ENCODE peak calls at places on chromosomes 11 and 22, in five cellular contexts. F is tibial artery, Z is AG09309, Y is cardiac muscle cell, H is progenitor cell of endocrine pancreas. X is an unnamed sample.

GRCh38 chr11:110828086-110828485 is 115.8 kb upstream of the ARHGAP20 start:
- DNase-seq in F (no peak), Z (no peak), Y (no peak), H (no peak), X (no peak)

GRCh38 chr11:5624489-5625278 is at the start of gene TRIM34:
- DNase-seq in F (peak), Z (peak), Y (peak), H (no peak), X (no peak)

GRCh38 chr11:65274734-65275682 is 13.2 kb downstream of the POLA2 start:
- DNase-seq in F (peak), Z (peak), Y (peak), H (peak), X (peak)

GRCh38 chr22:38298312-38299000 is 18.8 kb downstream of the CSNK1E start:
- DNase-seq in F (no peak), Z (peak), Y (no peak), H (peak), X (no peak)

GRCh38 chr11:32137263-32137662 is 46.4 kb downstream of the RCN1 start:
- DNase-seq in F (no peak), Z (peak), Y (no peak), H (no peak), X (no peak)

GRCh38 chr11:38014405-38014804 is 1416.4 kb upstream of the RAG2 start:
- DNase-seq in F (no peak), Z (no peak), Y (no peak), H (no peak), X (no peak)

GRCh38 chr11:8732748-8733241 is 50.2 kb downstream of the RPL27A start:
- DNase-seq in F (peak), Z (no peak), Y (no peak), H (no peak), X (no peak)

GRCh38 chr11:65575568-65576231 is at the start of gene EHBP1L1:
- DNase-seq in F (peak), Z (no peak), Y (peak), H (no peak), X (no peak)

GRCh38 chr11:86246293-86246675 is 1.7 kb downstream of the EED start:
- DNase-seq in F (no peak), Z (no peak), Y (no peak), H (no peak), X (no peak)

GRCh38 chr11:62595124-62595523 is 3.8 kb upstream of the TUT1 start:
- DNase-seq in F (no peak), Z (no peak), Y (no peak), H (no peak), X (no peak)

GRCh38 chr11:76788661-76789442 is 5.7 kb downstream of the TSKU start:
- DNase-seq in F (peak), Z (no peak), Y (no peak), H (no peak), X (no peak)

GRCh38 chr11:122253541-122254317 is 137.7 kb upstream of the BLID start:
- DNase-seq in F (no peak), Z (no peak), Y (no peak), H (no peak), X (no peak)

GRCh38 chr11:114082767-114083181 is 23.3 kb downstream of the ZBTB16 start:
- DNase-seq in F (no peak), Z (no peak), Y (peak), H (no peak), X (no peak)

GRCh38 chr11:22761066-22761465 is 68.5 kb downstream of the SVIP start:
- DNase-seq in F (no peak), Z (no peak), Y (no peak), H (no peak), X (no peak)

GRCh38 chr22:39994566-39995345 is at the start of gene FAM83F:
- DNase-seq in F (no peak), Z (no peak), Y (no peak), H (peak), X (peak)

GRCh38 chr22:39363751-39364484 is 14.1 kb downstream of the SYNGR1 start:
- DNase-seq in F (no peak), Z (no peak), Y (no peak), H (no peak), X (no peak)

GRCh38 chr22:22578702-22579424 is 19.8 kb upstream of the PRAME start:
- DNase-seq in F (no peak), Z (no peak), Y (no peak), H (no peak), X (no peak)

GRCh38 chr22:24186892-24187670 is 5.8 kb downstream of the SUSD2 start:
- DNase-seq in F (no peak), Z (no peak), Y (no peak), H (no peak), X (no peak)

GRCh38 chr11:15835705-15836411 is 520.5 kb downstream of the SOX6 start:
- DNase-seq in F (no peak), Z (no peak), Y (no peak), H (no peak), X (no peak)

GRCh38 chr11:28981331-28981865 is 873.2 kb downstream of the METTL15 start:
- DNase-seq in F (no peak), Z (no peak), Y (no peak), H (no peak), X (no peak)

GRCh38 chr22:21867528-21868266 is at the start of gene MAPK1:
- DNase-seq in F (peak), Z (peak), Y (peak), H (peak), X (peak)

GRCh38 chr22:24768537-24769374 is 5.8 kb downstream of the PIWIL3 start:
- DNase-seq in F (peak), Z (no peak), Y (peak), H (peak), X (peak)

GRCh38 chr11:72222907-72223614 is 1.5 kb upstream of the INPPL1 start:
- DNase-seq in F (peak), Z (peak), Y (peak), H (peak), X (peak)

GRCh38 chr11:17645190-17645970 is 74.0 kb upstream of the MYOD1 start:
- DNase-seq in F (no peak), Z (no peak), Y (no peak), H (no peak), X (no peak)

GRCh38 chr22:47042116-47042825 is 279.8 kb downstream of the TBC1D22A start:
- DNase-seq in F (no peak), Z (no peak), Y (no peak), H (no peak), X (peak)

GRCh38 chr22:37328017-37328416 is 45.7 kb downstream of the CYTH4 start:
- DNase-seq in F (no peak), Z (peak), Y (no peak), H (no peak), X (no peak)

GRCh38 chr11:129365816-129366215 is 9.8 kb upstream of the BARX2 start:
- DNase-seq in F (no peak), Z (no peak), Y (no peak), H (no peak), X (no peak)

GRCh38 chr11:8671242-8671641 is 11.2 kb downstream of the TRIM66 start:
- DNase-seq in F (peak), Z (peak), Y (no peak), H (no peak), X (no peak)

GRCh38 chr22:19180740-19181410 is 2.3 kb upstream of the SLC25A1 start:
- DNase-seq in F (no peak), Z (no peak), Y (no peak), H (no peak), X (no peak)

DNA sequence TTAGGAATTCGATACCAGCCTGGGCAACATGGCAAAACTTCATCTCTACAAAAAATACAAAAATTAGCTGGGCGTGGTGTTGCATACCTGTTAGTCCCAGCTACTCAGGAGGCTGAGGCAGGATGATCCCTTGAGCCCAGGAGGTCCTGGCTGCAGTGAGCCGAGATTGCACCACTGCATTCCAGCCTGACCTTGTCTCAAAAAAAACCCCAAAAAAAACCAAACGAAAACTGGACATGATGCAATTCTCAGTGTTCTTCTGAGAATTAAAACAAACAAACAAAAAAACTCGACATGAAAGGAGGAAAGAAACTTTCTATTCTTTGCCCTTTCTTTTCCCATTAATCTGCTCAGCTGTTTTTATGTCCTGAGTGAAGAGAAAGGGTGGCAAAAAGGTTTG is 7.4 kb downstream of the MED17 start:
- DNase-seq in F (no peak), Z (no peak), Y (no peak), H (no peak), X (no peak)
- TF ChIP-seq CTCF in F (no peak), Z (no peak), Y (no peak), H (no peak), X (no peak)

DNA sequence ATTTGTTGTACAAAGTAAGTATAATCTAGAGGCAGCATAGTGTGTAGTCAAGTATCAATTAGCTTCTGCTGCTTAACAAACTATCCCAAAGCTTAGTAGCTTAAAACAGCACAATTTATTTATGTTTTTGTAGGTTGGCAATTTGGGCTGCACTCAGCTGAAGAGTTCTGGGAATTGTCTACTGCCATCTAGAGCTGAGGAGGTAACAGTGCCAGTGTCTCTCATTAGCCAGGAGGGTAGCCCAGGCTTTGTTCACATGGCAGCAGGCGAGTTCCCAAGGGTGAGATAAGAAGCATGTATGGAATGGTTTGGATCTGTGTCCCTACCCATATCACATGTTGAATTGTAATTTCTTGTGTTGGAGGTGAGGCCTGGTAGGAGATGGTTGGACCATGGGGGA is 45.8 kb upstream of the SLN start:
- DNase-seq in F (no peak), Z (no peak), Y (no peak), H (no peak), X (no peak)
- TF ChIP-seq CTCF in F (no peak), Z (no peak), Y (peak), H (no peak), X (no peak)

DNA sequence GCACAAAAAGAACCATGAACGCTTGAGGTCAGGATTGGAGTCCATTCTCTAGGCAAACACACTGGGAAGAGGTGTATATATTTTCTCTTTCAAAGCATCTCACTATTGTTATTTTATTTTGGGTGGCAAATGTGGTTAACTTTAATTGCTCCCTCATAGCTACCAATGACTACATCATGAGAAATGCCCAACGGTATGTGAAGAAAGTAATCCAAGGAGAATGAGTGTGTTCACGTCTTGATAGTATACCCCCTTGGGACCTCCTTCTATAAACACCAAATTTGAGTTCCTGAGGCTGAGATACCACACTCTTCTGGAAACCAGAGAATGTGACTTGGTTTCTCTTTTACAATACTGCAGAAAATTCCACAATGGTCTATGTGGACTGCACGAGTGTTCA is 15.8 kb downstream of the OR8D1 start:
- DNase-seq in F (no peak), Z (no peak), Y (no peak), H (no peak), X (no peak)
- TF ChIP-seq CTCF in F (no peak), Z (no peak), Y (no peak), H (no peak), X (no peak)

GRCh38 chr11:69446108-69446507 is 35.4 kb upstream of the LINC01488 start:
- DNase-seq in F (no peak), Z (peak), Y (no peak), H (no peak), X (no peak)

GRCh38 chr11:69443138-69443967 is 38.1 kb upstream of the LINC01488 start:
- DNase-seq in F (peak), Z (peak), Y (peak), H (peak), X (peak)

GRCh38 chr11:69445131-69445470 is 36.4 kb upstream of the LINC01488 start:
- DNase-seq in F (peak), Z (no peak), Y (no peak), H (no peak), X (no peak)

GRCh38 chr11:69443968-69444364 is 37.5 kb upstream of the LINC01488 start:
- DNase-seq in F (no peak), Z (no peak), Y (no peak), H (no peak), X (no peak)

DNA sequence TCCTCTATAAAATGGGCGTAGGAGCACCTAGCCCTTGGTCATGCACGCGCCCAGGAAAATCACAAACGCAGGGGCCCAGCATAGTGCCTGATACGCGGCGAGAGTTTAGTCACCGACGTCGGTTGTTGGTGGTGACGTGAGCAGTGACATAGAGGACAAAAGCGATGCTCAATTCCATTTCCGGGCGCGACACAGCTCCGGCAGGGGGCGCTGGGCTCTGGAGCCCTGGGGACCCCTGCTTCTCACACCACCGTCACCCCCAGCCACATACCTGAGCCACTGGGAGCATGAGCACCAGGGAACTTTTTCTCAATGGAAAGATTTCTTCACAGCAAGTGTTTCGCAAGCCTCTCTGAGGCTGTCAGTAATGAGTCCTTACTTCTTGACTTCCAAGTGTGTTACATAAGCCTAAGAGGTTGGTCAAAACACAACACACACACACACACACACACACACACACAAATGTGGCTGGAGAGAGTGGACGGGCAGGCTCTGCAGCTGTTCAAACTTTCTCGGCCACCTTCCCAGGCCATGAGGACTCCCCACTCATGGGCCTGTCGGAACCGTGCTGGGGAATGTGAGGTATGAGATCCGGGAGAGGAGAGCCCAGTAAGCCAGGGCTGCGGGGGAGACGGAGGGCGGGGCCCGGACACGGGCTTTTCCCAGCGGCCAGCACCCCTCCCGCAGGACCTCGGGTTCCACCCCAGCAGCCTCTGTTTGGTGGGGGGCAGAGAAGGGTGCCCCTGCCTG is 36.9 kb upstream of the LINC01488 start:
- DNase-seq in F (peak), Z (peak), Y (peak), H (peak), X (no peak)
- TF ChIP-seq CTCF in F (no peak), Z (peak), Y (peak), H (peak), X (no peak)